ENCODE peak calls at places on chromosomes 6 and 20, in nine cellular contexts. K is psoas muscle, Q is fibroblast of lung, X is DND-41, T is Panc1, V is right atrium auricular region, U is stomach, D is fibroblast of the aortic adventitia, C is HL-60. Y is an unnamed sample.

GRCh38 chr6:160261991-160262718 is 3.5 kb upstream of the SLC22A2 start:
- DNase-seq in K (no peak), X (peak), V (no peak), T (no peak), Q (no peak), C (no peak), U (no peak), D (no peak), Y (no peak)

GRCh38 chr6:159826968-159827647 is 27.0 kb downstream of the PNLDC1 start:
- DNase-seq in T (no peak), D (no peak), Q (no peak), C (no peak), K (no peak), U (no peak), V (no peak), X (no peak), Y (no peak)

GRCh38 chr6:138689849-138690248 is 83.7 kb upstream of the CCDC28A start:
- DNase-seq in U (no peak), C (no peak), K (no peak), D (no peak), T (no peak), X (no peak), Q (peak), V (no peak), Y (no peak)

GRCh38 chr6:30914854-30915590 is 984 bp downstream of the VARS2 start:
- DNase-seq in C (no peak), Q (no peak), X (peak), U (no peak), D (no peak), K (no peak), V (no peak), T (no peak), Y (no peak)

GRCh38 chr6:128114164-128114563 is 213.3 kb upstream of the THEMIS start:
- DNase-seq in Q (no peak), K (no peak), X (no peak), V (no peak), U (no peak), T (no peak), D (no peak), C (no peak), Y (no peak)

GRCh38 chr6:112357801-112358200 is 10.7 kb downstream of the RFPL4B start:
- DNase-seq in D (peak), T (no peak), Q (peak), X (no peak), U (no peak), K (no peak), V (no peak), C (no peak), Y (peak)

GRCh38 chr6:145815351-145815772 is 767 bp upstream of the FBXO30 start:
- DNase-seq in T (no peak), U (no peak), D (no peak), C (no peak), K (no peak), Q (peak), X (peak), V (no peak), Y (no peak)

GRCh38 chr20:61882716-61883615 is 182.7 kb downstream of the TAF4 start:
- DNase-seq in Q (no peak), D (no peak), U (no peak), X (no peak), K (peak), C (no peak), V (no peak), T (no peak), Y (no peak)

GRCh38 chr20:62219101-62219991 is 732 bp downstream of the HRH3 start:
- DNase-seq in Q (no peak), C (no peak), X (no peak), U (no peak), D (no peak), T (no peak), K (no peak), V (no peak), Y (no peak)

GRCh38 chr6:41646026-41646795 is 7.9 kb downstream of the MDFI start:
- DNase-seq in U (no peak), Q (no peak), D (no peak), V (no peak), X (no peak), T (no peak), C (no peak), K (no peak), Y (no peak)

GRCh38 chr20:24863356-24863755 is 85.7 kb upstream of the CST7 start:
- DNase-seq in C (no peak), D (peak), X (no peak), K (no peak), V (no peak), U (no peak), T (no peak), Q (peak), Y (peak)

GRCh38 chr6:31037692-31038091 is 27.4 kb downstream of the MUC22 start:
- DNase-seq in V (no peak), D (peak), T (no peak), Q (peak), U (no peak), X (no peak), K (no peak), C (no peak), Y (no peak)

GRCh38 chr6:168905451-168906090 is 348.1 kb downstream of the THBS2 start:
- DNase-seq in U (peak), X (no peak), V (no peak), Q (peak), K (no peak), C (no peak), T (no peak), D (no peak), Y (peak)

GRCh38 chr6:131062245-131063027 is 609 bp downstream of the EPB41L2 start:
- DNase-seq in C (no peak), T (no peak), X (peak), D (peak), Q (no peak), K (peak), V (no peak), U (peak), Y (no peak)

GRCh38 chr6:125918681-125919566 is 37.6 kb upstream of the HINT3 start:
- DNase-seq in C (peak), D (peak), X (no peak), U (peak), K (no peak), T (no peak), Q (peak), V (peak), Y (peak)

GRCh38 chr20:40710608-40711007 is 21.6 kb upstream of the MAFB start:
- DNase-seq in V (no peak), Q (peak), C (no peak), U (no peak), K (no peak), X (no peak), T (no peak), D (no peak), Y (peak)

GRCh38 chr6:146258206-146258605 is 229.3 kb downstream of the GRM1 start:
- DNase-seq in K (no peak), Q (peak), X (no peak), T (no peak), D (peak), U (no peak), V (no peak), C (no peak), Y (peak)

GRCh38 chr6:150636808-150637207 is 37.1 kb downstream of the PLEKHG1 start:
- DNase-seq in T (no peak), K (no peak), D (no peak), U (no peak), C (no peak), X (no peak), Q (no peak), V (no peak), Y (no peak)

GRCh38 chr6:15423286-15423957 is 177.6 kb downstream of the JARID2 start:
- DNase-seq in V (no peak), X (no peak), D (no peak), Q (peak), T (no peak), C (no peak), K (no peak), U (no peak), Y (no peak)

GRCh38 chr6:127376685-127377084 is 33.3 kb upstream of the ECHDC1 start:
- DNase-seq in T (no peak), Q (peak), C (no peak), U (no peak), D (peak), V (no peak), X (no peak), K (no peak), Y (no peak)

GRCh38 chr20:56604690-56605089 is 24.4 kb upstream of the TFAP2C start:
- DNase-seq in K (no peak), Q (no peak), U (no peak), X (no peak), T (no peak), C (no peak), D (no peak), V (no peak), Y (no peak)

GRCh38 chr6:31513456-31514165 is 15.2 kb upstream of the MCCD1 start:
- DNase-seq in K (no peak), D (no peak), Q (peak), X (no peak), C (no peak), T (no peak), V (peak), U (no peak), Y (no peak)

GRCh38 chr6:106609699-106610098 is 19.6 kb downstream of the RTN4IP1 start:
- DNase-seq in D (peak), V (no peak), K (no peak), X (peak), T (no peak), C (no peak), U (no peak), Q (no peak), Y (no peak)

GRCh38 chr20:316316-317068 is 8.9 kb upstream of the SOX12 start:
- DNase-seq in T (no peak), U (no peak), K (no peak), X (no peak), C (no peak), D (no peak), Q (peak), V (no peak), Y (no peak)

GRCh38 chr6:29627762-29628418 is 5.1 kb downstream of the GABBR1 start:
- DNase-seq in U (peak), D (peak), V (peak), T (no peak), K (peak), C (no peak), Q (peak), X (peak), Y (peak)

GRCh38 chr20:10553326-10553984 is 118.3 kb downstream of the SLX4IP start:
- DNase-seq in C (no peak), V (peak), X (peak), U (peak), K (peak), D (peak), T (no peak), Q (peak), Y (peak)

DNA sequence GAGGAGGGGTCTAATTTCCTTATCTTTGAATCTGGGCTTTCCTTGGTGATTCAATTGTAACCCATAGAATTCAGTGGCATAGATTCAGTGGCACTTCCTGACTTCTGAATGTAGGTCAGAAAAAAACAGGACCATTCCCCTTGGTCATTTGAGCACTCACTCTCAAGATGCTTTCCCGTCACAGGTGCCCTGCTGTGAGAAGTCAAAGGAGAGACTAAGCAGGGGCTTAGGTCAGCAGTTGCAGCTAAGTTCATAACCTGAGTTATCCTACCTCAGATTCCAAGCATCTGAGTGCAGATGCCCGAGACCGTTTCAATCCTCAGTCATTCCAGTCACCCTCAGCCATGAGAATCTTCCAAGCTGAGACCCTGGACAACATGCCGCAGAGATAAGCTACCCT is 506.6 kb downstream of the FRK start:
- DNase-seq in C (no peak), T (no peak), V (no peak), U (no peak), D (no peak), K (no peak), Q (no peak), X (no peak), Y (no peak)
- TF ChIP-seq CTCF in C (no peak), T (no peak), V (no peak), U (no peak), D (no peak), K (no peak), Q (no peak), X (no peak), Y (no peak)

GRCh38 chr6:44856495-44856878 is 469.0 kb downstream of the CDC5L start:
- DNase-seq in Q (no peak), D (no peak), U (no peak), V (no peak), K (no peak), T (no peak), X (no peak), C (no peak), Y (no peak)
- H3K4me3 ChIP-seq in Q (no peak), D (no peak), U (no peak), V (no peak), K (no peak), T (no peak), X (no peak), C (no peak), Y (no peak)

GRCh38 chr6:72624557-72625160 is 2.8 kb downstream of the KCNQ5 start:
- DNase-seq in X (no peak), D (peak), U (no peak), T (no peak), C (no peak), Q (no peak), V (no peak), K (no peak), Y (peak)
- TF ChIP-seq CTCF in X (peak), D (peak), U (no peak), T (peak), C (peak), Q (peak), V (peak), K (peak), Y (peak)

DNA sequence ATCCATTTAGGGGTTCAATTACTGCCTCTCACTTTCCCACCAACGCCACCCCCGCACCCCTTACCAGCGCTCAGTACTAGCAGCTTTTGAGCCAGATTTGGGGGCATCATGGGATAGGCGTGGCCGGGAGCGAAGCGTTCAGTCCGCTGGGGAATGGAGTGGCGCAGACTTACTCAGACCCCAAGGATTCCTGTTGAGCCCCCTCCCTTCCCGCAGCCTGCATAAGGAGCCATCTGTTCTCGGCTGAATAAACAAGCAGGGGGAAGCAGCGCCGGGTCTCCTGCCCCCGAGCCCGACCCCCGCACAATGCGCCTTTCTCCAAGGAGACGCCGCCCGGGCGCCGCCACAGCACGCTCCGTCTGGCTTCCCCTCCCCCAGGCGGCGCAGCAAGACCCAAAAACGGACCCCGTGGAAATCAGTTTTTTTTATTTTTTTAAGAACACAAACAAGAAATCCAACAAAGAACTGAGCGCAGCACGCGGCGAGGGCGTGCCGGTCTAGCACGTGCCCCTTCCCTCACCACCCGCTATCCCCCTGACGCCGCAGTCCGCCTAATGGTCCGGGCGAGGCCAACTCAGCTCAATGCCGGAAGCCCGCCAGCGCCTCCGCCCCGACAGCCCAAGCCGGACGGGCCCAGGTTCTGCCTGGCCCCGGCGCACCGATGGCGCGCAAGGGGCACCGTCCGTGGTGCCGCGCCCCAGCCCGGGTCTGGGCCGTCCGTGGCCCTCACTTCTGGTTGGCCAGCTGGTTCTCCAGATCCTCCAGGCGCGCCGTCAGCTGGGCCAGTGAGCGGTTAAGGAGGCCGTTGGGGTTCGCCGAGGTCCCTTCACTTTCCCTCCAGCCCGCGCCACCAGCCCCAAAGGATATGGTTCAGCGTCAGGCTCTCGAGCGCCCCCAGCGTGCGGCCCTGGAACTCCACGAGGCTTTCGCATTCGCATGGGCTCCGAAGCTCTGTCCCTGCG is 13.3 kb upstream of the RBPJL start:
- DNase-seq in X (no peak), Q (peak), D (peak), V (peak), K (peak), C (peak), U (peak), T (peak), Y (peak)
- H3K4me3 ChIP-seq in X (no peak), Q (peak), D (peak), V (peak), K (peak), C (peak), U (peak), T (peak), Y (peak)

DNA sequence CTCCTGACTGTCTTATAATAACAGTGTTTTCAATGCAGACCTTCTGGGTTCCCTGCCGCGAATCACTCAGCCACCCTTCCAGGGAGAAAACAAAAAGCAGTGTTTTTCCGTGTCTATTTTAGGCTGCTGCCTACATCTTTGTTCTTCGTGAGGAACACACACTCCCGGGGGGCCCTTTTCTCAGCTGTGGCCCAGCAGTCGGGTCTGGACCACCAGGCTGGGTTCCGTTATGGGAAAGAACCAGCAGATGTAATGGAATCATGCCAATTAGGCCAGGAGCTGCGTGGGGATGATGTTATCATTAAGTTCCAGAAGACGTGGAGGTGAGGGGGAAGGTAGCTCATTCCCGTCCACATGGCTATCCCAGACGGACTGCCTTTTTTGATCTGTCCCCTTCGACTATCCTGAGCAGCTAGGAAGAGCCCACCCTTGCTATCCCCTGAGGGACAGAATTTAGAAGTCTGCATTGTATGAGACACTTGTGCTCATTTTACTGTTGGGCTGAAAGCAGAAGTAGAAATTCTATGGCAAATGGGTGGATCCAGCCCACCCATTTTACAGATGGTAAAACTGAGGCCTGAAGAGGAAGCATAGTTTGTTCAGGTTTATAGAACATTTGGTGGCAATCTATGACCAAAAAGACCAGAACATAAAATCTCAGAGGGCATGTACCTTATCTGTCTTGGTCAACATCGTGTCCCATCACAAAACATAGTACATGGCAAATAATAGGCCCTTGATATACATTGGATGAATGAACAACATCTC is 54.5 kb downstream of the KCNB1 start:
- DNase-seq in Q (no peak), X (no peak), V (no peak), T (no peak), D (no peak), K (peak), U (no peak), C (no peak), Y (no peak)
- TF ChIP-seq CTCF in Q (no peak), X (no peak), V (no peak), T (no peak), D (no peak), K (no peak), U (no peak), C (no peak), Y (no peak)

DNA sequence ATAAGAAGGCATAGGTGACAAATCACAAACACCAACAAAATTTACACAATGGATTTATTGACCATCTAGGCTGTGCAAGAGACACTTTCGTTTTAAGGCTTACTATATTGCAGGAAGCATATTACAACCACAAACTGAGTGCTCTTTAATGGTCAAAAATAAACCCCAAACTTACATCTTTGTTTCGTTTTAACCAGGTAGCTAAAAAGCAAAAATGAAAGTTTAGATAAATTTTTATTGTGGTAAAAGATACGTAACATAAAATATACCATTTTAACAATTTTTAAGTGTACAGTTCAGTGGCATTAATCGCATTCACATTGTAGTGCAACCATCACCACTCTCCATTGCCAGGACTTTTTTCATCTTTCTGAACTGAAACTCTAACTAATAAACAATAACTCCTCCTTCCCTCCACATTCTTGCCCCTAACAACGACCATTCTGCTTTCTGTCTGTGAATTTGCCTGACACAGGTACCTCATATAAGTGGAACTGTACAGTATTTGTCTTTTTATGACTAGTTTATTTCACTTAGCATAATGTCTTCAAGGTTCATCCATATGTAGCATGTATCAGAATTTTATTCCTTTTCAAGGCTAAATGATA is 32.3 kb upstream of the DUSP22 start:
- DNase-seq in T (no peak), V (no peak), D (no peak), C (no peak), K (no peak), Q (no peak), X (no peak), U (no peak), Y (no peak)
- H3K4me3 ChIP-seq in T (no peak), V (no peak), D (no peak), C (no peak), K (no peak), Q (no peak), X (no peak), U (no peak), Y (no peak)

DNA sequence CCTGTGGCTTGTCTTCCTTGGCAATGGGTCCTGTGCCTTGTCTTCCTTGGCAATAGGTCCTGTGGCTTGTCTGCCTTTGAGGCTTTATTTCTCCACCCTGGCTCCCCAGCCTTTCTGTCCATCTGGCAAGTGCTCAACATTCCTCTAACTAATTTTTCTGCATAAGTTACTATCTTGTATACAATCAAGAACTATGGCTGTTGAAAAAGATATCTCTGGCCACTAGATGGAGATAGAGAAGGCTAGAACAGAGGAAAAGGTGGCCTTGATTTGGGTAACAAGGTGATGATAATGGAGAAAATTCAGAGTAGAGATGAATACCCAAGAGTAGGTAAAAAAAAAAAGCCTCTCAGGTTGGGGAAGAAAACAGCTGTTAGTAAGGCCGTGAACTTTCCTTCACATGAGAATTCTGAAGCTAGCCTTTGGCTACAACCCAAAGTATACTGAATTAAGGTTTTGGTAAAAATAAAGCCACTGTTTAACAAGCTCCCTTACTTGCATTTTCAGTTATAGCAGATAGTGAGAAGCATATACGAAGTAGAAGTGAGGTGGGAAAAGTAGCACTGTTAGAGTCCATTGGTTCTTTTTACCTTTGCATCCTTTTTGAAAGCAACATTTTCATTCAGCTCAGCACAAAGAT is 505.0 kb downstream of the DOK5 start:
- DNase-seq in D (no peak), Q (peak), X (no peak), T (no peak), K (no peak), U (no peak), C (no peak), V (no peak), Y (no peak)
- TF ChIP-seq CTCF in D (no peak), Q (no peak), X (peak), T (peak), K (peak), U (no peak), C (peak), V (peak), Y (no peak)